ENCODE peak calls at places on chromosomes 13 and 19, in ten cellular contexts. One of them, this sample, is unnamed.

GRCh38 chr19:19053508-19054314 is 10.1 kb upstream of the SLC25A42 start:
- DNase-seq in uterus: peak; percentile 62
- DNase-seq in left ventricle myocardium inferior: peak; percentile 76
- DNase-seq in MM.1S: peak; percentile 55
- DNase-seq in body of pancreas: peak; percentile 65
- DNase-seq in astrocyte: no peak
- DNase-seq in IMR-90: peak; percentile 48
- DNase-seq in tibial artery: no peak
- DNase-seq in esophagus squamous epithelium: no peak
- DNase-seq in CD8-positive, alpha-beta memory T cell: peak; percentile 64
- DNase-seq in this sample: peak; percentile 87

GRCh38 chr19:16589917-16590316 is 17.7 kb upstream of the SLC35E1 start:
- DNase-seq in uterus: no peak
- DNase-seq in left ventricle myocardium inferior: no peak
- DNase-seq in MM.1S: no peak
- DNase-seq in body of pancreas: no peak
- DNase-seq in astrocyte: no peak
- DNase-seq in IMR-90: no peak
- DNase-seq in tibial artery: no peak
- DNase-seq in esophagus squamous epithelium: no peak
- DNase-seq in CD8-positive, alpha-beta memory T cell: no peak
- DNase-seq in this sample: peak; percentile 50

GRCh38 chr13:66586489-66586888 is 643.6 kb downstream of the PCDH9 start:
- DNase-seq in uterus: no peak
- DNase-seq in left ventricle myocardium inferior: no peak
- DNase-seq in MM.1S: no peak
- DNase-seq in body of pancreas: no peak
- DNase-seq in astrocyte: peak; percentile 41
- DNase-seq in IMR-90: no peak
- DNase-seq in tibial artery: no peak
- DNase-seq in esophagus squamous epithelium: no peak
- DNase-seq in CD8-positive, alpha-beta memory T cell: no peak
- DNase-seq in this sample: no peak

GRCh38 chr19:53034948-53035675 is 9.4 kb upstream of the ERVV-2 start:
- DNase-seq in uterus: no peak
- DNase-seq in left ventricle myocardium inferior: no peak
- DNase-seq in MM.1S: no peak
- DNase-seq in body of pancreas: no peak
- DNase-seq in astrocyte: no peak
- DNase-seq in IMR-90: no peak
- DNase-seq in tibial artery: no peak
- DNase-seq in esophagus squamous epithelium: no peak
- DNase-seq in CD8-positive, alpha-beta memory T cell: no peak
- DNase-seq in this sample: no peak

GRCh38 chr13:36454962-36455361 is 22.7 kb downstream of the CCNA1 start:
- DNase-seq in uterus: no peak
- DNase-seq in left ventricle myocardium inferior: no peak
- DNase-seq in MM.1S: peak; percentile 14
- DNase-seq in body of pancreas: no peak
- DNase-seq in astrocyte: no peak
- DNase-seq in IMR-90: no peak
- DNase-seq in tibial artery: no peak
- DNase-seq in esophagus squamous epithelium: no peak
- DNase-seq in CD8-positive, alpha-beta memory T cell: no peak
- DNase-seq in this sample: no peak

GRCh38 chr19:17775245-17775927 is 19.6 kb upstream of the B3GNT3 start:
- DNase-seq in uterus: no peak
- DNase-seq in left ventricle myocardium inferior: no peak
- DNase-seq in MM.1S: peak; percentile 28
- DNase-seq in body of pancreas: no peak
- DNase-seq in astrocyte: no peak
- DNase-seq in IMR-90: peak; percentile 19
- DNase-seq in tibial artery: peak; percentile 39
- DNase-seq in esophagus squamous epithelium: no peak
- DNase-seq in CD8-positive, alpha-beta memory T cell: no peak
- DNase-seq in this sample: no peak

GRCh38 chr13:108919036-108919907 is 289.9 kb downstream of the MYO16 start:
- DNase-seq in uterus: no peak
- DNase-seq in left ventricle myocardium inferior: no peak
- DNase-seq in MM.1S: no peak
- DNase-seq in body of pancreas: no peak
- DNase-seq in astrocyte: peak; percentile 34
- DNase-seq in IMR-90: peak; percentile 26
- DNase-seq in tibial artery: no peak
- DNase-seq in esophagus squamous epithelium: no peak
- DNase-seq in CD8-positive, alpha-beta memory T cell: no peak
- DNase-seq in this sample: no peak

GRCh38 chr19:29804493-29804892 is 7.3 kb upstream of the CCNE1 start:
- DNase-seq in uterus: no peak
- DNase-seq in left ventricle myocardium inferior: no peak
- DNase-seq in MM.1S: peak; percentile 74
- DNase-seq in body of pancreas: no peak
- DNase-seq in astrocyte: no peak
- DNase-seq in IMR-90: no peak
- DNase-seq in tibial artery: no peak
- DNase-seq in esophagus squamous epithelium: no peak
- DNase-seq in CD8-positive, alpha-beta memory T cell: no peak
- DNase-seq in this sample: no peak

GRCh38 chr19:14149509-14149994 is 13.2 kb upstream of the ASF1B start:
- DNase-seq in uterus: peak; percentile 83
- DNase-seq in left ventricle myocardium inferior: peak; percentile 85
- DNase-seq in MM.1S: peak; percentile 60
- DNase-seq in body of pancreas: peak; percentile 39
- DNase-seq in astrocyte: no peak
- DNase-seq in IMR-90: no peak
- DNase-seq in tibial artery: peak; percentile 85
- DNase-seq in esophagus squamous epithelium: no peak
- DNase-seq in CD8-positive, alpha-beta memory T cell: peak; percentile 24
- DNase-seq in this sample: peak; percentile 96

GRCh38 chr19:4501005-4501591 is 17.2 kb downstream of the PLIN4 start:
- DNase-seq in uterus: no peak
- DNase-seq in left ventricle myocardium inferior: no peak
- DNase-seq in MM.1S: no peak
- DNase-seq in body of pancreas: no peak
- DNase-seq in astrocyte: no peak
- DNase-seq in IMR-90: no peak
- DNase-seq in tibial artery: no peak
- DNase-seq in esophagus squamous epithelium: no peak
- DNase-seq in CD8-positive, alpha-beta memory T cell: no peak
- DNase-seq in this sample: no peak

GRCh38 chr13:58531614-58532013 is 900.1 kb downstream of the PCDH17 start:
- DNase-seq in uterus: no peak
- DNase-seq in left ventricle myocardium inferior: no peak
- DNase-seq in MM.1S: no peak
- DNase-seq in body of pancreas: no peak
- DNase-seq in astrocyte: no peak
- DNase-seq in IMR-90: no peak
- DNase-seq in tibial artery: no peak
- DNase-seq in esophagus squamous epithelium: no peak
- DNase-seq in CD8-positive, alpha-beta memory T cell: no peak
- DNase-seq in this sample: no peak

GRCh38 chr19:45126654-45127053 is 33.7 kb downstream of the PPP1R37 start:
- DNase-seq in uterus: no peak
- DNase-seq in left ventricle myocardium inferior: no peak
- DNase-seq in MM.1S: no peak
- DNase-seq in body of pancreas: no peak
- DNase-seq in astrocyte: no peak
- DNase-seq in IMR-90: no peak
- DNase-seq in tibial artery: no peak
- DNase-seq in esophagus squamous epithelium: no peak
- DNase-seq in CD8-positive, alpha-beta memory T cell: no peak
- DNase-seq in this sample: no peak

GRCh38 chr19:31269425-31270127 is 79.7 kb downstream of the TSHZ3 start:
- DNase-seq in uterus: peak; percentile 49
- DNase-seq in left ventricle myocardium inferior: no peak
- DNase-seq in MM.1S: no peak
- DNase-seq in body of pancreas: no peak
- DNase-seq in astrocyte: peak; percentile 43
- DNase-seq in IMR-90: peak; percentile 34
- DNase-seq in tibial artery: no peak
- DNase-seq in esophagus squamous epithelium: no peak
- DNase-seq in CD8-positive, alpha-beta memory T cell: no peak
- DNase-seq in this sample: no peak

GRCh38 chr13:45721203-45721731 is 19.1 kb downstream of the CBY2 start:
- DNase-seq in uterus: no peak
- DNase-seq in left ventricle myocardium inferior: no peak
- DNase-seq in MM.1S: no peak
- DNase-seq in body of pancreas: no peak
- DNase-seq in astrocyte: no peak
- DNase-seq in IMR-90: no peak
- DNase-seq in tibial artery: no peak
- DNase-seq in esophagus squamous epithelium: no peak
- DNase-seq in CD8-positive, alpha-beta memory T cell: no peak
- DNase-seq in this sample: no peak

GRCh38 chr19:27777726-27778125 is 1435.2 kb downstream of the UQCRFS1 start:
- DNase-seq in uterus: no peak
- DNase-seq in left ventricle myocardium inferior: no peak
- DNase-seq in MM.1S: no peak
- DNase-seq in body of pancreas: no peak
- DNase-seq in astrocyte: no peak
- DNase-seq in IMR-90: no peak
- DNase-seq in tibial artery: no peak
- DNase-seq in esophagus squamous epithelium: no peak
- DNase-seq in CD8-positive, alpha-beta memory T cell: no peak
- DNase-seq in this sample: no peak

GRCh38 chr13:83780201-83780600 is 102.1 kb downstream of the SLITRK1 start:
- DNase-seq in uterus: no peak
- DNase-seq in left ventricle myocardium inferior: no peak
- DNase-seq in MM.1S: peak; percentile 34
- DNase-seq in body of pancreas: no peak
- DNase-seq in astrocyte: peak; percentile 8
- DNase-seq in IMR-90: peak; percentile 15
- DNase-seq in tibial artery: no peak
- DNase-seq in esophagus squamous epithelium: no peak
- DNase-seq in CD8-positive, alpha-beta memory T cell: no peak
- DNase-seq in this sample: no peak

GRCh38 chr13:48068036-48068435 is 26.9 kb downstream of the MED4 start:
- DNase-seq in uterus: no peak
- DNase-seq in left ventricle myocardium inferior: no peak
- DNase-seq in MM.1S: no peak
- DNase-seq in body of pancreas: no peak
- DNase-seq in astrocyte: no peak
- DNase-seq in IMR-90: no peak
- DNase-seq in tibial artery: no peak
- DNase-seq in esophagus squamous epithelium: no peak
- DNase-seq in CD8-positive, alpha-beta memory T cell: no peak
- DNase-seq in this sample: no peak

GRCh38 chr19:36113895-36114762 is 546 bp downstream of the POLR2I start:
- DNase-seq in uterus: peak; percentile 42
- DNase-seq in left ventricle myocardium inferior: no peak
- DNase-seq in MM.1S: no peak
- DNase-seq in body of pancreas: peak; percentile 22
- DNase-seq in astrocyte: peak; percentile 23
- DNase-seq in IMR-90: peak; percentile 30
- DNase-seq in tibial artery: peak; percentile 32
- DNase-seq in esophagus squamous epithelium: no peak
- DNase-seq in CD8-positive, alpha-beta memory T cell: no peak
- DNase-seq in this sample: no peak

GRCh38 chr13:59970847-59971246 is 192.9 kb downstream of the DIAPH3 start:
- DNase-seq in uterus: no peak
- DNase-seq in left ventricle myocardium inferior: no peak
- DNase-seq in MM.1S: no peak
- DNase-seq in body of pancreas: no peak
- DNase-seq in astrocyte: no peak
- DNase-seq in IMR-90: no peak
- DNase-seq in tibial artery: no peak
- DNase-seq in esophagus squamous epithelium: no peak
- DNase-seq in CD8-positive, alpha-beta memory T cell: no peak
- DNase-seq in this sample: no peak

DNA sequence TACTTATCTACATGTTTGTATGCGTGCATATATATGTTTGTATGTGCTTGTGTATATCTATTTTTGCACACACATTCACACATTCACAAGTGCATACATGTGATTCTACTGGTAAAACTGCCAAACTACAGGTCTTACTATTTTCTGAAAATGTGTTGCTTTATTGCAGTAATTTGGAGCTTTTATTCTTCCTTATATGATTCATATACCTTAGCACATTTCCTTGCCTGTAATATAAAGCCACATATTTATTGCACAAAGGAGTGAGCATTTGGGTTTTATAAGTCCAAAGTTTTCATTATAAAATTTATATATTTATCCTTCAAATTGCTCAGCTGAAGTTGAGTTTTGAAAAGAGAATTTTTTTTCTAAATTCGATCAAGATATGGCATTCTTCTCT is 1120.4 kb upstream of the PCDH9 start:
- DNase-seq in uterus: no peak
- DNase-seq in left ventricle myocardium inferior: no peak
- DNase-seq in MM.1S: no peak
- DNase-seq in body of pancreas: no peak
- DNase-seq in astrocyte: no peak
- DNase-seq in IMR-90: no peak
- DNase-seq in tibial artery: no peak
- DNase-seq in esophagus squamous epithelium: no peak
- DNase-seq in CD8-positive, alpha-beta memory T cell: no peak
- DNase-seq in this sample: no peak
- H3K27ac ChIP-seq in uterus: no peak overlapping the region
- H3K27ac ChIP-seq in left ventricle myocardium inferior: no peak overlapping the region
- H3K27ac ChIP-seq in MM.1S: no peak overlapping the region
- H3K27ac ChIP-seq in body of pancreas: no peak overlapping the region
- H3K27ac ChIP-seq in astrocyte: no peak overlapping the region
- H3K27ac ChIP-seq in IMR-90: no peak overlapping the region
- H3K27ac ChIP-seq in tibial artery: no peak overlapping the region
- H3K27ac ChIP-seq in esophagus squamous epithelium: no peak overlapping the region
- H3K27ac ChIP-seq in CD8-positive, alpha-beta memory T cell: no peak overlapping the region
- H3K27ac ChIP-seq in this sample: no peak overlapping the region

GRCh38 chr19:40035996-40036395 is 20.0 kb downstream of the ZNF780B start:
- DNase-seq in uterus: no peak
- DNase-seq in left ventricle myocardium inferior: no peak
- DNase-seq in MM.1S: no peak
- DNase-seq in body of pancreas: no peak
- DNase-seq in astrocyte: peak; percentile 5
- DNase-seq in IMR-90: peak; percentile 4
- DNase-seq in tibial artery: no peak
- DNase-seq in esophagus squamous epithelium: no peak
- DNase-seq in CD8-positive, alpha-beta memory T cell: no peak
- DNase-seq in this sample: no peak
- H3K9me3 ChIP-seq in uterus: peaks cover 65% of the 10 kb centered on the region
- H3K9me3 ChIP-seq in left ventricle myocardium inferior: peaks cover 82% of the 10 kb centered on the region
- H3K9me3 ChIP-seq in MM.1S: no peaks in the 10 kb centered on the region
- H3K9me3 ChIP-seq in body of pancreas: peaks cover 60% of the 10 kb centered on the region
- H3K9me3 ChIP-seq in astrocyte: peaks cover 39% of the 10 kb centered on the region
- H3K9me3 ChIP-seq in IMR-90: peaks cover 51% of the 10 kb centered on the region
- H3K9me3 ChIP-seq in tibial artery: peaks cover 71% of the 10 kb centered on the region
- H3K9me3 ChIP-seq in esophagus squamous epithelium: peaks cover 71% of the 10 kb centered on the region
- H3K9me3 ChIP-seq in CD8-positive, alpha-beta memory T cell: peaks cover 49% of the 10 kb centered on the region
- H3K9me3 ChIP-seq in this sample: peaks cover 3% of the 10 kb centered on the region

GRCh38 chr13:50589651-50590054 is 253.8 kb downstream of the DLEU7 start:
- DNase-seq in uterus: no peak
- DNase-seq in left ventricle myocardium inferior: no peak
- DNase-seq in MM.1S: no peak
- DNase-seq in body of pancreas: no peak
- DNase-seq in astrocyte: peak; percentile 96
- DNase-seq in IMR-90: peak; percentile 85
- DNase-seq in tibial artery: no peak
- DNase-seq in esophagus squamous epithelium: no peak
- DNase-seq in CD8-positive, alpha-beta memory T cell: no peak
- DNase-seq in this sample: peak; percentile 49
- H3K4me1 ChIP-seq in uterus: no peaks in the 10 kb centered on the region
- H3K4me1 ChIP-seq in left ventricle myocardium inferior: peaks cover 34% of the 10 kb centered on the region
- H3K4me1 ChIP-seq in MM.1S: no peaks in the 10 kb centered on the region
- H3K4me1 ChIP-seq in body of pancreas: no peaks in the 10 kb centered on the region
- H3K4me1 ChIP-seq in astrocyte: peaks cover 51% of the 10 kb centered on the region
- H3K4me1 ChIP-seq in IMR-90: peaks cover 9% of the 10 kb centered on the region
- H3K4me1 ChIP-seq in tibial artery: no peaks in the 10 kb centered on the region
- H3K4me1 ChIP-seq in esophagus squamous epithelium: peaks cover 4% of the 10 kb centered on the region
- H3K4me1 ChIP-seq in CD8-positive, alpha-beta memory T cell: peaks cover 11% of the 10 kb centered on the region
- H3K4me1 ChIP-seq in this sample: peaks cover 7% of the 10 kb centered on the region

GRCh38 chr19:49802836-49803528 is 10.1 kb downstream of the FUZ start:
- DNase-seq in uterus: peak; percentile 44
- DNase-seq in left ventricle myocardium inferior: no peak
- DNase-seq in MM.1S: no peak
- DNase-seq in body of pancreas: peak; percentile 52
- DNase-seq in astrocyte: no peak
- DNase-seq in IMR-90: no peak
- DNase-seq in tibial artery: no peak
- DNase-seq in esophagus squamous epithelium: no peak
- DNase-seq in CD8-positive, alpha-beta memory T cell: no peak
- DNase-seq in this sample: no peak
- H3K27ac ChIP-seq in uterus: peak overlapping the region; percentile 70
- H3K27ac ChIP-seq in left ventricle myocardium inferior: peak overlapping the region; percentile 72
- H3K27ac ChIP-seq in MM.1S: no peak overlapping the region
- H3K27ac ChIP-seq in body of pancreas: no peak overlapping the region
- H3K27ac ChIP-seq in astrocyte: no peak overlapping the region
- H3K27ac ChIP-seq in IMR-90: no peak overlapping the region
- H3K27ac ChIP-seq in tibial artery: peak overlapping the region; percentile 47
- H3K27ac ChIP-seq in esophagus squamous epithelium: peak overlapping the region; percentile 54
- H3K27ac ChIP-seq in CD8-positive, alpha-beta memory T cell: no peak overlapping the region
- H3K27ac ChIP-seq in this sample: no peak overlapping the region